ENCODE peak calls at places on chromosome 21, in five cellular contexts. One of them, this sample, is unnamed.

GRCh38 chr21:25459993-25460392 is 147.3 kb downstream of the MRPL39 start:
- DNase-seq in glutamatergic neuron: no peak
- DNase-seq in AG10803: no peak
- DNase-seq in foreskin fibroblast: no peak
- DNase-seq in GM06990: no peak
- DNase-seq in this sample: no peak

GRCh38 chr21:29296452-29296851 is 2.3 kb upstream of the BACH1 start:
- DNase-seq in foreskin fibroblast: no peak
- DNase-seq in GM06990: peak
- DNase-seq in AG10803: no peak
- DNase-seq in glutamatergic neuron: no peak
- DNase-seq in this sample: no peak

GRCh38 chr21:35864039-35864438 is 196.3 kb downstream of the SETD4 start:
- DNase-seq in GM06990: no peak
- DNase-seq in foreskin fibroblast: no peak
- DNase-seq in AG10803: no peak
- DNase-seq in glutamatergic neuron: no peak
- DNase-seq in this sample: no peak

GRCh38 chr21:35273331-35273730 is 224.2 kb upstream of the RUNX1 start:
- DNase-seq in GM06990: no peak
- DNase-seq in glutamatergic neuron: no peak
- DNase-seq in AG10803: no peak
- DNase-seq in foreskin fibroblast: no peak
- DNase-seq in this sample: no peak

GRCh38 chr21:36773111-36773510 is 74.2 kb downstream of the SIM2 start:
- DNase-seq in glutamatergic neuron: no peak
- DNase-seq in GM06990: no peak
- DNase-seq in foreskin fibroblast: peak
- DNase-seq in AG10803: peak
- DNase-seq in this sample: peak

GRCh38 chr21:32457360-32457840 is 44.9 kb downstream of the EVA1C start:
- DNase-seq in foreskin fibroblast: no peak
- DNase-seq in glutamatergic neuron: no peak
- DNase-seq in AG10803: peak
- DNase-seq in GM06990: no peak
- DNase-seq in this sample: no peak

GRCh38 chr21:21860888-21861287 is 862.7 kb downstream of the NCAM2 start:
- DNase-seq in foreskin fibroblast: no peak
- DNase-seq in GM06990: no peak
- DNase-seq in AG10803: peak
- DNase-seq in glutamatergic neuron: no peak
- DNase-seq in this sample: no peak

GRCh38 chr21:43283136-43283924 is 114.5 kb downstream of the CRYAA start:
- DNase-seq in GM06990: no peak
- DNase-seq in foreskin fibroblast: no peak
- DNase-seq in glutamatergic neuron: no peak
- DNase-seq in AG10803: peak
- DNase-seq in this sample: no peak

GRCh38 chr21:37868896-37869295 is 47.4 kb downstream of the KCNJ6 start:
- DNase-seq in AG10803: peak
- DNase-seq in glutamatergic neuron: no peak
- DNase-seq in GM06990: no peak
- DNase-seq in foreskin fibroblast: peak
- DNase-seq in this sample: no peak
- TF ChIP-seq CTCF in AG10803: no peak
- TF ChIP-seq CTCF in glutamatergic neuron: no peak
- TF ChIP-seq CTCF in GM06990: no peak
- TF ChIP-seq CTCF in foreskin fibroblast: no peak
- TF ChIP-seq CTCF in this sample: no peak

GRCh38 chr21:45357436-45358260 is 47.3 kb upstream of the COL18A1 start:
- DNase-seq in GM06990: no peak
- DNase-seq in AG10803: peak
- DNase-seq in foreskin fibroblast: peak
- DNase-seq in glutamatergic neuron: no peak
- DNase-seq in this sample: no peak
- TF ChIP-seq CTCF in GM06990: no peak
- TF ChIP-seq CTCF in AG10803: no peak
- TF ChIP-seq CTCF in foreskin fibroblast: peak
- TF ChIP-seq CTCF in glutamatergic neuron: peak
- TF ChIP-seq CTCF in this sample: no peak

GRCh38 chr21:34020005-34020847 is 53.2 kb upstream of the MRPS6 start:
- DNase-seq in AG10803: peak
- DNase-seq in GM06990: peak
- DNase-seq in foreskin fibroblast: no peak
- DNase-seq in glutamatergic neuron: peak
- DNase-seq in this sample: no peak
- TF ChIP-seq CTCF in AG10803: no peak
- TF ChIP-seq CTCF in GM06990: peak
- TF ChIP-seq CTCF in foreskin fibroblast: no peak
- TF ChIP-seq CTCF in glutamatergic neuron: peak
- TF ChIP-seq CTCF in this sample: no peak

DNA sequence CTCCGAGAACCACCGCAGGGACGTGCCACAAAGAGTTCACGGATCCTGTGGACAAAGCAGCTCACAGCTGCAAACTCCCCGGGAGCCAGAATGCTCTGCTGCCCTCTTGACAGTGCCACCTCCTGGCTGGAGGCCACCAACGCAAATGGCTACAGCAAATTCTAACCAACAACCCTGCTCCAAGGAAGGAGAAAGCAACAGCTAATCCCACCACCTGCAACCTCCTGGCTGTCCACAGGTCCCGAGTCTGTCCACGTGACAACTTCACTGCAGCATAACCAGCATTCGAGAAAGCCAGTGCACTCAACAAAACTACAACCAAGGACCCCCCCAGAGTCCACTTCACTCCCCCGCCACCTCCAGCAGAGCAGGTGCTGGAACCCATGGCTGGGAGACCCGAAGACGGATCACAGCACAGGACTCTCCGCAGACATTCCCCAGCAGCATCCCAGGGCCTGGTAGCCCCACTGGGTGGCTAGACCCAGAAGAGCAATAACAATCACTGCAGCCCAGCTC is 17.3 kb downstream of the POFUT2 start:
- DNase-seq in GM06990: no peak
- DNase-seq in glutamatergic neuron: no peak
- DNase-seq in foreskin fibroblast: no peak
- DNase-seq in AG10803: peak
- DNase-seq in this sample: no peak
- TF ChIP-seq CTCF in GM06990: no peak
- TF ChIP-seq CTCF in glutamatergic neuron: no peak
- TF ChIP-seq CTCF in foreskin fibroblast: peak
- TF ChIP-seq CTCF in AG10803: no peak
- TF ChIP-seq CTCF in this sample: peak

DNA sequence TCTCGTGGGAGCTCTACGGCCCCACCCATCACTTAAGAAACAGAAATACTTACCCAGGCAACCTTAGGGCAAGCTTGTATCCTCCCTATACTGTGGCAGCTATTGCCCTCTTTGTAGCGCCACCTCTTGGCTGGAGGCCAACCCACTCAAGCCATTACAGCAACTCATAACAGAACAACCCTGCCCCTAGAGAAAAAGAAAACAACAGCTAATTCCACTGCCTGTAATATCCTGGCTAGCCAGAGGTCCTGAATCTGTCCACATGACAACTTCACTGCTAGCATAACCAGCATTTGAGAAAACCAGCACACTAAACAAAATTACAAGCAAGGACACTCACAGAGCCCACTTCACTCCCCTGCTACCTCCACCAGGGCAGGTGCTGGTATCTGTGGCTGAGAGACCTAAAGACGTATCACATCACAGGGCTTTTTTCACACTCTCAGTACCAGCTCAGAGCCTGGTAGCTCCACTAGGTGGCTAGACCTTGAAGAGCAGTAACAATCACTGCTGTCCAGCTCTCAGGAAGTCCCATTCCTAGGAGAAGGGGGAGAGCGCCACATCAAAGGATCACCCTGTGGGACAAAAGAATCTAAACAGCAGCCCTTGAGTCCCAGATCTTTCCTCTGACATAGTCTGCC is 14.5 kb upstream of the MX1 start:
- DNase-seq in foreskin fibroblast: no peak
- DNase-seq in AG10803: no peak
- DNase-seq in glutamatergic neuron: no peak
- DNase-seq in GM06990: no peak
- DNase-seq in this sample: no peak
- TF ChIP-seq CTCF in foreskin fibroblast: no peak
- TF ChIP-seq CTCF in AG10803: peak
- TF ChIP-seq CTCF in glutamatergic neuron: no peak
- TF ChIP-seq CTCF in GM06990: peak
- TF ChIP-seq CTCF in this sample: peak